ENCODE peak calls at places on chromosomes 6 and 20, in ten cellular contexts. O, P, H, T, J, M, B, U, S and L are unnamed samples.
A peak's percentile ranks its signal among the peaks of the same experiment; 100 is the strongest.

GRCh38 chr6:159084493-159085091 is 39.8 kb upstream of the TAGAP start:
- DNase-seq in O (no peak), P (no peak), H (peak; percentile 88), T (no peak), J (no peak), M (no peak), B (no peak), U (no peak), S (peak; percentile 9), L (no peak)

GRCh38 chr20:41138527-41139226 is 1.3 kb downstream of the PLCG1 start:
- DNase-seq in O (no peak), P (no peak), H (no peak), T (peak; percentile 56), J (peak; percentile 70), M (no peak), B (peak; percentile 93), U (no peak), S (no peak), L (no peak)

GRCh38 chr20:44730441-44730840 is 15.2 kb upstream of the KCNK15 start:
- DNase-seq in O (no peak), P (no peak), H (no peak), T (no peak), J (peak; percentile 26), M (no peak), B (no peak), U (no peak), S (peak; percentile 71), L (no peak)

GRCh38 chr6:83633609-83634008 is 75.3 kb downstream of the SNAP91 start:
- DNase-seq in O (no peak), P (no peak), H (no peak), T (no peak), J (no peak), M (no peak), B (no peak), U (no peak), S (no peak), L (no peak)

GRCh38 chr20:13009682-13010406 is 1.1 kb downstream of the SPTLC3 start:
- DNase-seq in O (no peak), P (no peak), H (peak; percentile 83), T (peak; percentile 9), J (no peak), M (peak; percentile 49), B (peak; percentile 5), U (peak; percentile 17), S (peak; percentile 98), L (no peak)

GRCh38 chr20:32538526-32538918 is 46.6 kb downstream of the NOL4L start:
- DNase-seq in O (no peak), P (no peak), H (no peak), T (peak; percentile 34), J (no peak), M (no peak), B (peak; percentile 55), U (no peak), S (no peak), L (no peak)

GRCh38 chr6:131924881-131925474 is 26.2 kb downstream of the CCN2 start:
- DNase-seq in O (no peak), P (no peak), H (peak; percentile 42), T (no peak), J (no peak), M (no peak), B (no peak), U (peak; percentile 33), S (peak; percentile 19), L (no peak)

GRCh38 chr20:49811825-49812462 is 684 bp upstream of the SLC9A8 start:
- DNase-seq in O (no peak), P (no peak), H (no peak), T (no peak), J (no peak), M (no peak), B (no peak), U (no peak), S (no peak), L (no peak)